ENCODE peak calls at places on chromosomes 12 and 14, in seven cellular contexts. E is cardiac muscle cell; D is NCI-H2171 treated with DMSO at 0.1 percent for 48 hours; G is NAMALWA; W is activated gamma-delta T cell treated with anti-CD3 and anti-CD28 coated beads, Interleukin-2, amount 50 U/mL, for 16 hours; V is tibial nerve; I is stimulated activated CD4-positive, alpha-beta T cell treated with anti-CD3 and anti-CD28 coated beads, TNF-alpha, amount 100 ng/mL, for 4 hours. P is an unnamed sample.

GRCh38 chr14:104514156-104514848 is 65.3 kb upstream of the C14orf180 start:
- DNase-seq in W (no peak), V (no peak), D (no peak), E (no peak), I (no peak), G (no peak), P (no peak)

GRCh38 chr12:124057691-124058090 is 84.7 kb downstream of the ZNF664 start:
- DNase-seq in E (no peak), W (no peak), D (no peak), V (no peak), I (no peak), G (no peak), P (no peak)

GRCh38 chr12:4153343-4153892 is 120.1 kb upstream of the CCND2 start:
- DNase-seq in W (peak), I (peak), D (no peak), V (no peak), G (no peak), E (no peak), P (no peak)

GRCh38 chr12:71958056-71958455 is 19.4 kb downstream of the TPH2 start:
- DNase-seq in I (no peak), D (no peak), G (no peak), V (no peak), W (no peak), E (no peak), P (no peak)

GRCh38 chr14:99420711-99421110 is 59.9 kb downstream of the SETD3 start:
- DNase-seq in D (no peak), V (no peak), E (no peak), W (no peak), I (no peak), G (no peak), P (no peak)

GRCh38 chr12:43104524-43104923 is 447.5 kb downstream of the ADAMTS20 start:
- DNase-seq in I (no peak), D (peak), V (no peak), G (no peak), E (peak), W (no peak), P (no peak)

GRCh38 chr14:105092124-105092911 is 27.1 kb upstream of the GPR132 start:
- DNase-seq in I (no peak), G (no peak), E (peak), W (no peak), D (peak), V (no peak), P (peak)

GRCh38 chr14:73287071-73287470 is 49.8 kb downstream of the PAPLN start:
- DNase-seq in G (no peak), E (no peak), W (no peak), V (no peak), D (no peak), I (no peak), P (no peak)

GRCh38 chr12:119686776-119687175 is 18.8 kb downstream of the PRKAB1 start:
- DNase-seq in V (no peak), I (no peak), E (no peak), G (no peak), W (no peak), D (no peak), P (peak)

GRCh38 chr12:118979763-118980406 is 1.5 kb upstream of the SRRM4 start:
- DNase-seq in D (peak), G (peak), E (peak), V (no peak), I (no peak), W (no peak), P (no peak)

GRCh38 chr12:70648831-70649230 is 11.6 kb upstream of the PTPRB start:
- DNase-seq in I (no peak), V (no peak), W (no peak), D (no peak), E (no peak), G (no peak), P (no peak)

GRCh38 chr14:75647650-75648049 is 13.0 kb downstream of the ERG28 start:
- DNase-seq in I (no peak), D (no peak), V (no peak), E (no peak), G (no peak), W (no peak), P (no peak)